ENCODE peak calls at places on chromosomes 3 and 15, in ten cellular contexts. One of them, this sample, is unnamed.
A peak's percentile ranks its signal among the peaks of the same experiment; 100 is the strongest.

GRCh38 chr15:40238927-40239591 is at the start of gene PAK6:
- DNase-seq in thoracic aorta: no peak
- DNase-seq in CD8-positive, alpha-beta T cell: no peak
- DNase-seq in choroid plexus epithelial cell: peak; percentile 45
- DNase-seq in BJ: no peak
- DNase-seq in ovary: peak; percentile 44
- DNase-seq in A549: peak; percentile 73
- DNase-seq in AG04450: no peak
- DNase-seq in fibroblast of pulmonary artery: peak; percentile 31
- DNase-seq in foreskin fibroblast: peak; percentile 78
- DNase-seq in this sample: peak; percentile 15

GRCh38 chr3:98513136-98513535 is 9.6 kb downstream of the CLDND1 start:
- DNase-seq in thoracic aorta: no peak
- DNase-seq in CD8-positive, alpha-beta T cell: no peak
- DNase-seq in choroid plexus epithelial cell: peak; percentile 72
- DNase-seq in BJ: no peak
- DNase-seq in ovary: no peak
- DNase-seq in A549: no peak
- DNase-seq in AG04450: no peak
- DNase-seq in fibroblast of pulmonary artery: peak; percentile 84
- DNase-seq in foreskin fibroblast: peak; percentile 76
- DNase-seq in this sample: peak; percentile 73

GRCh38 chr3:138732465-138732864 is 102.3 kb downstream of the PIK3CB start:
- DNase-seq in thoracic aorta: no peak
- DNase-seq in CD8-positive, alpha-beta T cell: no peak
- DNase-seq in choroid plexus epithelial cell: no peak
- DNase-seq in BJ: no peak
- DNase-seq in ovary: no peak
- DNase-seq in A549: no peak
- DNase-seq in AG04450: no peak
- DNase-seq in fibroblast of pulmonary artery: no peak
- DNase-seq in foreskin fibroblast: no peak
- DNase-seq in this sample: no peak

GRCh38 chr3:129665024-129665768 is 58.7 kb upstream of the PLXND1 start:
- DNase-seq in thoracic aorta: no peak
- DNase-seq in CD8-positive, alpha-beta T cell: no peak
- DNase-seq in choroid plexus epithelial cell: peak; percentile 39
- DNase-seq in BJ: peak; percentile 18
- DNase-seq in ovary: no peak
- DNase-seq in A549: no peak
- DNase-seq in AG04450: no peak
- DNase-seq in fibroblast of pulmonary artery: peak; percentile 42
- DNase-seq in foreskin fibroblast: peak; percentile 83
- DNase-seq in this sample: peak; percentile 78

GRCh38 chr3:107994954-107995715 is 95.7 kb downstream of the CD47 start:
- DNase-seq in thoracic aorta: no peak
- DNase-seq in CD8-positive, alpha-beta T cell: no peak
- DNase-seq in choroid plexus epithelial cell: no peak
- DNase-seq in BJ: no peak
- DNase-seq in ovary: no peak
- DNase-seq in A549: no peak
- DNase-seq in AG04450: no peak
- DNase-seq in fibroblast of pulmonary artery: no peak
- DNase-seq in foreskin fibroblast: no peak
- DNase-seq in this sample: no peak

GRCh38 chr15:32704343-32705076 is 13.3 kb upstream of the GREM1 start:
- DNase-seq in thoracic aorta: no peak
- DNase-seq in CD8-positive, alpha-beta T cell: no peak
- DNase-seq in choroid plexus epithelial cell: peak; percentile 63
- DNase-seq in BJ: peak; percentile 76
- DNase-seq in ovary: no peak
- DNase-seq in A549: no peak
- DNase-seq in AG04450: no peak
- DNase-seq in fibroblast of pulmonary artery: no peak
- DNase-seq in foreskin fibroblast: peak; percentile 89
- DNase-seq in this sample: peak; percentile 97

GRCh38 chr15:76936671-76937070 is 5.1 kb downstream of the RCN2 start:
- DNase-seq in thoracic aorta: no peak
- DNase-seq in CD8-positive, alpha-beta T cell: no peak
- DNase-seq in choroid plexus epithelial cell: peak; percentile 8
- DNase-seq in BJ: no peak
- DNase-seq in ovary: no peak
- DNase-seq in A549: no peak
- DNase-seq in AG04450: no peak
- DNase-seq in fibroblast of pulmonary artery: peak; percentile 86
- DNase-seq in foreskin fibroblast: peak; percentile 12
- DNase-seq in this sample: no peak

GRCh38 chr15:79185199-79185598 is 94.6 kb upstream of the RASGRF1 start:
- DNase-seq in thoracic aorta: no peak
- DNase-seq in CD8-positive, alpha-beta T cell: no peak
- DNase-seq in choroid plexus epithelial cell: peak; percentile 14
- DNase-seq in BJ: no peak
- DNase-seq in ovary: no peak
- DNase-seq in A549: no peak
- DNase-seq in AG04450: no peak
- DNase-seq in fibroblast of pulmonary artery: no peak
- DNase-seq in foreskin fibroblast: peak; percentile 12
- DNase-seq in this sample: no peak

GRCh38 chr15:100123611-100124010 is 218.2 kb downstream of the ADAMTS17 start:
- DNase-seq in thoracic aorta: no peak
- DNase-seq in CD8-positive, alpha-beta T cell: no peak
- DNase-seq in choroid plexus epithelial cell: no peak
- DNase-seq in BJ: no peak
- DNase-seq in ovary: peak; percentile 6
- DNase-seq in A549: no peak
- DNase-seq in AG04450: no peak
- DNase-seq in fibroblast of pulmonary artery: no peak
- DNase-seq in foreskin fibroblast: no peak
- DNase-seq in this sample: no peak

GRCh38 chr3:171334465-171334811 is 125.8 kb downstream of the TNIK start:
- DNase-seq in thoracic aorta: no peak
- DNase-seq in CD8-positive, alpha-beta T cell: no peak
- DNase-seq in choroid plexus epithelial cell: no peak
- DNase-seq in BJ: no peak
- DNase-seq in ovary: no peak
- DNase-seq in A549: no peak
- DNase-seq in AG04450: no peak
- DNase-seq in fibroblast of pulmonary artery: peak; percentile 38
- DNase-seq in foreskin fibroblast: no peak
- DNase-seq in this sample: no peak

GRCh38 chr3:44870375-44871061 is 3.9 kb upstream of the TGM4 start:
- DNase-seq in thoracic aorta: no peak
- DNase-seq in CD8-positive, alpha-beta T cell: no peak
- DNase-seq in choroid plexus epithelial cell: no peak
- DNase-seq in BJ: no peak
- DNase-seq in ovary: no peak
- DNase-seq in A549: no peak
- DNase-seq in AG04450: no peak
- DNase-seq in fibroblast of pulmonary artery: no peak
- DNase-seq in foreskin fibroblast: no peak
- DNase-seq in this sample: no peak

GRCh38 chr15:70510433-70510832 is 252.9 kb downstream of the UACA start:
- DNase-seq in thoracic aorta: no peak
- DNase-seq in CD8-positive, alpha-beta T cell: no peak
- DNase-seq in choroid plexus epithelial cell: no peak
- DNase-seq in BJ: no peak
- DNase-seq in ovary: no peak
- DNase-seq in A549: no peak
- DNase-seq in AG04450: no peak
- DNase-seq in fibroblast of pulmonary artery: no peak
- DNase-seq in foreskin fibroblast: no peak
- DNase-seq in this sample: no peak

GRCh38 chr15:51856714-51857380 is 27.4 kb downstream of the TMOD3 start:
- DNase-seq in thoracic aorta: no peak
- DNase-seq in CD8-positive, alpha-beta T cell: no peak
- DNase-seq in choroid plexus epithelial cell: no peak
- DNase-seq in BJ: no peak
- DNase-seq in ovary: no peak
- DNase-seq in A549: no peak
- DNase-seq in AG04450: no peak
- DNase-seq in fibroblast of pulmonary artery: no peak
- DNase-seq in foreskin fibroblast: no peak
- DNase-seq in this sample: no peak
- TF ChIP-seq CTCF in thoracic aorta: no peak
- TF ChIP-seq CTCF in CD8-positive, alpha-beta T cell: no peak
- TF ChIP-seq CTCF in choroid plexus epithelial cell: no peak
- TF ChIP-seq CTCF in BJ: no peak
- TF ChIP-seq CTCF in ovary: no peak
- TF ChIP-seq CTCF in A549: no peak
- TF ChIP-seq CTCF in AG04450: no peak
- TF ChIP-seq CTCF in fibroblast of pulmonary artery: no peak
- TF ChIP-seq CTCF in foreskin fibroblast: no peak
- TF ChIP-seq CTCF in this sample: no peak

GRCh38 chr3:194381460-194381875 is 11.9 kb upstream of the LRRC15 start:
- DNase-seq in thoracic aorta: no peak
- DNase-seq in CD8-positive, alpha-beta T cell: no peak
- DNase-seq in choroid plexus epithelial cell: no peak
- DNase-seq in BJ: no peak
- DNase-seq in ovary: no peak
- DNase-seq in A549: no peak
- DNase-seq in AG04450: no peak
- DNase-seq in fibroblast of pulmonary artery: no peak
- DNase-seq in foreskin fibroblast: no peak
- DNase-seq in this sample: no peak
- H3K4me3 ChIP-seq in thoracic aorta: no peak overlapping the region
- H3K4me3 ChIP-seq in CD8-positive, alpha-beta T cell: no peak overlapping the region
- H3K4me3 ChIP-seq in choroid plexus epithelial cell: no peak overlapping the region
- H3K4me3 ChIP-seq in BJ: no peak overlapping the region
- H3K4me3 ChIP-seq in ovary: no peak overlapping the region
- H3K4me3 ChIP-seq in A549: no peak overlapping the region
- H3K4me3 ChIP-seq in AG04450: no peak overlapping the region
- H3K4me3 ChIP-seq in fibroblast of pulmonary artery: no peak overlapping the region
- H3K4me3 ChIP-seq in foreskin fibroblast: no peak overlapping the region
- H3K4me3 ChIP-seq in this sample: no peak overlapping the region

GRCh38 chr3:56468184-56469106 is at the start of gene ERC2:
- DNase-seq in thoracic aorta: no peak
- DNase-seq in CD8-positive, alpha-beta T cell: no peak
- DNase-seq in choroid plexus epithelial cell: peak; percentile 13
- DNase-seq in BJ: no peak
- DNase-seq in ovary: peak; percentile 40
- DNase-seq in A549: peak; percentile 6
- DNase-seq in AG04450: no peak
- DNase-seq in fibroblast of pulmonary artery: peak; percentile 17
- DNase-seq in foreskin fibroblast: peak; percentile 66
- DNase-seq in this sample: peak; percentile 9
- TF ChIP-seq CTCF in thoracic aorta: no peak
- TF ChIP-seq CTCF in CD8-positive, alpha-beta T cell: no peak
- TF ChIP-seq CTCF in choroid plexus epithelial cell: no peak
- TF ChIP-seq CTCF in BJ: no peak
- TF ChIP-seq CTCF in ovary: peak; percentile 15
- TF ChIP-seq CTCF in A549: peak; percentile 22
- TF ChIP-seq CTCF in AG04450: no peak
- TF ChIP-seq CTCF in fibroblast of pulmonary artery: no peak
- TF ChIP-seq CTCF in foreskin fibroblast: no peak
- TF ChIP-seq CTCF in this sample: no peak

DNA sequence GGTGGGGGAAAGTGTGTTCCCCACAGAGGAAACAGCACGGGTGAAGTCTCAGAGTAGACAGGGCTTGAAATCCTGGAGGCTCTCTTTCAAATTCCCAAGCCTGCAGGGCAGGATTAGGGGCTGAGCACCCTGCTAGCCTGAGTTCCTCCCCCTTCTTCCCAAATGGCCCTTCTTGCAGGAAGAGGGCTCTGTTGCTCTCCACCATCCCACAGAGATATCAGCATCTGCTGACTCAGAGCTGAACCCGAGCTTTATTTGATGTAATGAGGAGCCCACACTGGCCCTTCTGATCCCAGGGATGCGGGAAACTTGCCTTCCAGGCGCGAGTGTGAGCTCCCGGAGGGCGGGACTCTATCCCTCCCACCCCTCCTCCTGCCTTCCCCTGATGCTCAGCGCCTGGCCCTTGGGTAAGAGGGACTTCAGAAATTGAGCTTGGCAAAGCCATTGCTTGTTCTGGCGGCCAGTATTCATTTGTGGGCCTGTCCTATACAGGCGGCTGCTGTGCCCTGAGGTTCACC is 1.4 kb upstream of the STRA6 start:
- DNase-seq in thoracic aorta: peak; percentile 55
- DNase-seq in CD8-positive, alpha-beta T cell: no peak
- DNase-seq in choroid plexus epithelial cell: peak; percentile 82
- DNase-seq in BJ: no peak
- DNase-seq in ovary: peak; percentile 83
- DNase-seq in A549: no peak
- DNase-seq in AG04450: no peak
- DNase-seq in fibroblast of pulmonary artery: peak; percentile 66
- DNase-seq in foreskin fibroblast: peak; percentile 75
- DNase-seq in this sample: peak; percentile 30
- H3K4me3 ChIP-seq in thoracic aorta: no peak overlapping the region
- H3K4me3 ChIP-seq in CD8-positive, alpha-beta T cell: no peak overlapping the region
- H3K4me3 ChIP-seq in choroid plexus epithelial cell: peak overlapping the region; percentile 53
- H3K4me3 ChIP-seq in BJ: no peak overlapping the region
- H3K4me3 ChIP-seq in ovary: no peak overlapping the region
- H3K4me3 ChIP-seq in A549: peak overlapping the region; percentile 51
- H3K4me3 ChIP-seq in AG04450: no peak overlapping the region
- H3K4me3 ChIP-seq in fibroblast of pulmonary artery: no peak overlapping the region
- H3K4me3 ChIP-seq in foreskin fibroblast: no peak overlapping the region
- H3K4me3 ChIP-seq in this sample: no peak overlapping the region